ENCODE peak calls at places on chromosome X, in five cellular contexts. H is A549, Z is K562, P is GM12878, N is endothelial cell of umbilical vein. X is an unnamed sample.

GRCh38 chrX:17377795-17378194 is 2.8 kb downstream of the NHS start:
- DNase-seq in N (no peak), H (no peak), Z (no peak), P (no peak), X (no peak)

GRCh38 chrX:151596282-151596681 is 32.8 kb downstream of the PASD1 start:
- DNase-seq in N (no peak), H (no peak), Z (no peak), P (no peak), X (peak)

GRCh38 chrX:50100188-50100587 is 100.6 kb downstream of the AKAP4 start:
- DNase-seq in N (peak), P (no peak), H (peak), Z (peak), X (peak)

GRCh38 chrX:138150709-138151108 is 560.8 kb downstream of the FGF13 start:
- DNase-seq in P (no peak), Z (no peak), N (no peak), H (no peak), X (peak)

GRCh38 chrX:7244400-7244799 is 96.4 kb upstream of the PUDP start:
- DNase-seq in N (no peak), H (no peak), P (no peak), Z (no peak), X (peak)

GRCh38 chrX:36908801-36909403 is 99.3 kb upstream of the FAM47C start:
- DNase-seq in N (peak), P (peak), H (peak), Z (peak), X (peak)

GRCh38 chrX:68018248-68019203 is 414.8 kb downstream of the OPHN1 start:
- DNase-seq in P (no peak), N (peak), Z (no peak), H (no peak), X (peak)

GRCh38 chrX:41022579-41022978 is 62.7 kb upstream of the USP9X start:
- DNase-seq in Z (no peak), P (no peak), N (no peak), H (no peak), X (peak)

GRCh38 chrX:83510466-83511181 is 2.5 kb downstream of the POU3F4 start:
- DNase-seq in Z (no peak), H (no peak), P (no peak), N (no peak), X (no peak)

GRCh38 chrX:108415146-108415545 is 23.1 kb downstream of the COL4A6 start:
- DNase-seq in H (no peak), N (peak), P (no peak), Z (no peak), X (no peak)

GRCh38 chrX:27599928-27600327 is 9.8 kb downstream of the DCAF8L2 start:
- DNase-seq in P (no peak), N (peak), Z (no peak), H (peak), X (peak)

GRCh38 chrX:130680164-130681035 is 222.6 kb downstream of the ENOX2 start:
- DNase-seq in Z (no peak), P (no peak), N (peak), H (no peak), X (no peak)

GRCh38 chrX:45191820-45192409 is 8.8 kb downstream of the DIPK2B start:
- DNase-seq in Z (no peak), P (no peak), H (no peak), N (no peak), X (no peak)

GRCh38 chrX:55008571-55009358 is 8.6 kb downstream of the APEX2 start:
- DNase-seq in Z (no peak), H (no peak), P (no peak), N (peak), X (peak)

GRCh38 chrX:74923942-74924448 is 1.3 kb downstream of the NEXMIF start:
- DNase-seq in N (no peak), H (no peak), Z (no peak), P (no peak), X (no peak)

GRCh38 chrX:45621356-45622041 is 420.8 kb upstream of the DIPK2B start:
- DNase-seq in P (no peak), H (no peak), Z (no peak), N (peak), X (no peak)

GRCh38 chrX:144732588-144732987 is 514.7 kb upstream of the SPANXN1 start:
- DNase-seq in H (no peak), Z (no peak), P (no peak), N (no peak), X (no peak)

GRCh38 chrX:153903238-153903980 is 1.1 kb upstream of the AVPR2 start:
- DNase-seq in H (no peak), P (no peak), N (peak), Z (no peak), X (peak)

DNA sequence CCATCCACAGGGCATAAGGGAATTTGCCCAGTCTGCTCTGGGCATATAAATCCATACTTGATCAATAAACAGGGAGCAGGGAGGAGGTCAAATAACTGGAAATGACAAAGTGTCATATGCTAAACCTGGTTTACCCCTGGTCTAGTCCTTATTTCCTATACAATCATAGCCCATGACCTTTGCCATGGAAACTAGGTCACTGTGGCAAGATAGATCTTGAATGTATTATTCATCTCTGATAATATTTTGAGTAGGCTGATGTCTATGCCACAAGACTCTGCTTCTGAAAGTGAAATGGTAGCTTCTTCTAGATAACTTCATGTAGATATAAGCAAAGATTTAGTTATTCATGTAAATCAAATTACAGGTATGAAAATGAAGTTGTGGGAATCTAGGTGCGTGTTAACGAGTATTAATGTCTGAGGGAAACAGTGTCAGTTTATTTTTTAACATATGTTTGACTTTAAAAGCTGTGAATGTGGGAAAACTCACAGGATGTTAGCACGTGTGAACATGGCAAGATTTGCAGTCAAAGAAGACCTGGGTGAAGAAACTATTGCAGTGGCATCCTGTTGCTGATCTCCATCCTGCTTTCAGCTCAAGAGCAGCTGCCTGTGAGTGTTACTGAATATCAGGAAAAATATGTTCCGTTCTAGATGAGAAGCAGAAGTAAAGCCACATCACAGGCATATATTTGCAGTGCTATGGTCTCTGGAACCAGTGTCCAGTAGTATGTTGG is 81.8 kb upstream of the NDP start:
- DNase-seq in N (no peak), Z (no peak), H (no peak), P (no peak), X (no peak)
- TF ChIP-seq MAX in N (no peak), Z (no peak), H (no peak), P (no peak), X (no peak)

GRCh38 chrX:106952988-106953387 is 32.8 kb downstream of the CLDN2 start:
- DNase-seq in H (no peak), Z (no peak), P (no peak), N (peak), X (peak)
- TF ChIP-seq CTCF in H (peak), Z (no peak), P (no peak), N (no peak), X (peak)

DNA sequence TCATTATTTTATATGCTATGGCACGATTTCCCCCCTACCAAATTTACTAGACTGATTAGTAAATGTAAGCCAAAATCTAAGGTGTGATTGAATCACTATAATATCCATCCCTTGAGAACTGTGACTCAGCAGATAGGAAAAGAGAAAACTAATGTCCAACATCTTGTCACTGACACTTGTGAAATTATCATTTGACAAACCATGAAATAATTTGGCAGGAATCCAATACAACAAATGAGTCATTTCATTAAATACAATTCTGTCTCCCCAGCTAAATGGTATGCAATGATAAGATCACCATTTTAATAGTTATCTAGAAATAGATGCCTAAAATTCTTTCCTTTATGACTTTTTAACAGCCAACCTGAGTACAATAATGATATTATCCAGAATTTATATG is 462.3 kb downstream of the DMD start:
- DNase-seq in H (no peak), P (no peak), Z (no peak), N (peak), X (no peak)
- TF ChIP-seq MYC in H (no peak), P (no peak), Z (no peak), N (no peak), X (no peak)

DNA sequence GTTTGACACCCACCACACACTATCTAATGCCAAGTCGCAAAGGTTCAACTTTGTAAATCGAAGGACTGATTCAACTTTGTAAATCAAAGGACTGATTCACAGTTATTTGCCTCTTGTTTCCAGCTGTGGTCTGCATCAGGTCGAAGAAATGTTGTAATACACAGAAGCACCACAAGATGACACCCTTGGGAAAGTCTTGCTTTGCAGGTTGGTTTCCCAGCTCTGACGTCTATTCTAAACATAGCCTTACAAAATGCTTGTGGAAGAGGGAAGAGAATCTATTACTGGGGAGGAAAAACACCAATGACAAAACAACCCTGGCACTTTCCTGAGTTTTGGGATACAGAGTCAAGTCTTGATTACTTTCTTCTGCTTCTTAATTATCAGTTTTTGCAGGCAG is 35.3 kb downstream of the SUPT20HL1 start:
- DNase-seq in P (peak), N (peak), H (peak), Z (peak), X (peak)
- TF ChIP-seq MAX in P (no peak), N (no peak), H (no peak), Z (no peak), X (no peak)

GRCh38 chrX:129679856-129680255 is 25.1 kb upstream of the APLN start:
- DNase-seq in P (no peak), Z (no peak), N (no peak), H (no peak), X (no peak)

GRCh38 chrX:129678881-129679195 is 24.1 kb upstream of the APLN start:
- DNase-seq in H (no peak), N (peak), P (no peak), Z (no peak), X (no peak)

GRCh38 chrX:129682979-129683378 is 28.2 kb upstream of the APLN start:
- DNase-seq in H (no peak), P (no peak), Z (no peak), N (no peak), X (no peak)

GRCh38 chrX:129678176-129678880 is 23.6 kb upstream of the APLN start:
- DNase-seq in H (peak), P (no peak), Z (no peak), N (peak), X (peak)
- TF ChIP-seq CTCF in H (peak), P (peak), Z (no peak), N (peak), X (peak)

GRCh38 chrX:155751131-155751530 is 130.0 kb upstream of the VAMP7 start:
- DNase-seq in H (no peak), N (no peak), Z (no peak), P (no peak), X (no peak)

GRCh38 chrX:155747520-155747919 is 133.6 kb upstream of the VAMP7 start:
- DNase-seq in H (no peak), Z (no peak), P (no peak), N (peak), X (no peak)

GRCh38 chrX:155744534-155744933 is 131.8 kb upstream of the TMLHE start:
- DNase-seq in H (no peak), Z (no peak), N (no peak), P (no peak), X (no peak)

GRCh38 chrX:155745792-155746191 is 133.0 kb upstream of the TMLHE start:
- DNase-seq in P (no peak), Z (peak), N (peak), H (no peak), X (no peak)
- TF ChIP-seq MYC in P (no peak), Z (no peak), N (no peak), H (no peak), X (no peak)

GRCh38 chrX:134338527-134338926 is 101.5 kb downstream of the CCDC160 start:
- DNase-seq in P (peak), H (no peak), N (no peak), Z (no peak), X (peak)
- TF ChIP-seq MAX in P (no peak), H (no peak), N (no peak), Z (no peak), X (no peak)

GRCh38 chrX:97685753-97686152 is 802.0 kb downstream of the RPA4 start:
- DNase-seq in Z (peak), H (peak), P (no peak), N (peak), X (peak)
- TF ChIP-seq CTCF in Z (no peak), H (peak), P (peak), N (peak), X (peak)

DNA sequence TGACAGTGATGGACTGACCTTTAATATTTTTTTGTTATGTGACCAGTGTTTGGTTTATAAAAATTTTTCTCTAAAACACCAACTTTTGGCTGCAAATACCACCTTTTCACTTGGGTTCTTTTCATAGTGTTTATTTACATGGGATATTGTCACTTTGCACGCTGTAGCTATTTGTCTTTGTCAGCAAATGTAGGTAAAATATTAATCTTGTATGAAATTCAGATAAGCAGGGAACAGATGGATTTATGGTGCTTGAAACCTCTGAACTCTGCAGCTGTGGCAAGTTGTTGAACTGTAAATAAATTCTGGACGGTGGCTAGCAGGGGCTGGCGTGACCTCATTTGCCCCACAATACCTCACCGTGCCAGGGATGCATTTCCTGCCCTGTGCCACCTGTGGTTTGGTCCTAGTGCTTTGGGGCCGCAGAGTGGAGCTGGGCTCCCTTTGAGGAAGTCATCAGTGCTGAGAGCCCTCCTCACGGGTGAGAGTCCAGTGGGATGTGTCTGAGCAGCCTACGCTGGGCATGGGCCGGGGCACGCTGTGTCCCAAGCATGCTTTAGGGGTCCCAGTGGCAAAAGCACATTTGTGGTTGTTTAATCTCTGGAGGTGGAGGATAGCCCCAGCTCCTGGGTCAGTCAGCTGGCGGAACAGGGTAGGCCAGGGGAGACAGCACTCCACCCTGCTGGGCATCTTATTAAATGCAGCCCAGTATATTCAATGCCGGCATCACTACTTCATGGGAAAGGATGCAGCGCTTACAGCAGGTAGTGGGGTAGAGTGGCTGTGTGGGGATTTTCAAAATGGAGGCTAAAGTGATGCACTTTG is 108.6 kb downstream of the TBL1X start:
- DNase-seq in H (no peak), P (no peak), N (no peak), Z (no peak), X (no peak)
- TF ChIP-seq MYC in H (no peak), P (no peak), N (no peak), Z (no peak), X (no peak)

GRCh38 chrX:1283750-1284149 is 15.1 kb downstream of the CSF2RA start:
- DNase-seq in P (no peak), Z (no peak), N (no peak), H (no peak), X (no peak)

GRCh38 chrX:1283093-1283492 is 14.5 kb downstream of the CSF2RA start:
- DNase-seq in Z (no peak), N (no peak), H (no peak), P (no peak), X (no peak)

DNA sequence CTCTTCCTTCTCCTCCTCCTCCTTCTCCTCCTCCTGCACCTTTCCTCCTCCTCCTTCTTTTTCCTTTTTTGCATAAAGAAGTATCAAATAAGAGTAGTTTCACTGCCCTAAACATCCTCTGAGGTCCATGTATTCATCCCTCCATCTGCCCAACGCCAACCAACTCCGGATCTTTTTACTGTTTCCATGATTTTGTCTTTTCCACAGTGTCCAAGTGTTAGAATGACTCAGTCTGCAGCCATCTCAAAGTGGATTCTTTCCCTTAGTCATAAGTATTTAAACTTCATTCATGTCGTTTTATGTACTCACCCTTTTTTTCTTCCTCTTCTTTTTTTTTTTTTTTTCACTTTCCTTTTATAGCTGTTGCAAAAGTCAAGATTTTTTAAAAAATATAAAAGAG is 12.9 kb downstream of the CSF2RA start:
- DNase-seq in H (peak), P (no peak), N (no peak), Z (no peak), X (no peak)
- TF ChIP-seq MAX in H (no peak), P (no peak), N (no peak), Z (no peak), X (no peak)

X was measured in NB4.